ENCODE peak calls at places on chromosomes 1 and 21, in seven cellular contexts. N is astrocyte, P is GM13977, C is endodermal cell, R is vagina, Y is WTC11, M is ELR. X is an unnamed sample.

GRCh38 chr1:50858761-50859160 is 101.3 kb downstream of the FAF1 start:
- DNase-seq in M (no peak), R (no peak), P (no peak), N (peak), C (no peak), Y (no peak), X (no peak)

GRCh38 chr1:183096889-183097288 is 73.7 kb downstream of the LAMC1 start:
- DNase-seq in Y (no peak), C (no peak), N (peak), R (no peak), P (no peak), M (no peak), X (no peak)

GRCh38 chr1:10374442-10374860 is 24.4 kb upstream of the PGD start:
- DNase-seq in Y (no peak), R (no peak), C (no peak), N (no peak), P (no peak), M (no peak), X (no peak)

GRCh38 chr1:12063141-12064072 is at the start of gene TNFRSF8:
- DNase-seq in N (no peak), Y (peak), P (peak), M (peak), C (peak), R (no peak), X (no peak)

GRCh38 chr1:160342520-160342919 is 530 bp downstream of the COPA start:
- DNase-seq in P (no peak), N (no peak), R (no peak), Y (no peak), M (peak), C (no peak), X (no peak)

GRCh38 chr1:55635856-55636255 is 420.7 kb upstream of the USP24 start:
- DNase-seq in R (no peak), N (peak), Y (no peak), P (no peak), C (no peak), M (no peak), X (no peak)

GRCh38 chr1:221816899-221817298 is 75.0 kb upstream of the DUSP10 start:
- DNase-seq in R (no peak), P (no peak), M (peak), C (no peak), Y (no peak), N (peak), X (no peak)

GRCh38 chr1:54851406-54851805 is 35.6 kb downstream of the DHCR24 start:
- DNase-seq in Y (no peak), C (peak), M (no peak), R (no peak), N (no peak), P (no peak), X (no peak)

GRCh38 chr21:34795152-34796141 is 126.7 kb downstream of the CLIC6 start:
- DNase-seq in P (no peak), C (no peak), R (no peak), N (peak), Y (no peak), M (peak), X (no peak)

GRCh38 chr21:33267250-33267649 is 1.1 kb downstream of the IL10RB start:
- DNase-seq in N (no peak), Y (no peak), R (no peak), M (no peak), P (no peak), C (no peak), X (no peak)

GRCh38 chr1:110524311-110525249 is 5.6 kb upstream of the KCNA10 start:
- DNase-seq in Y (peak), P (peak), M (peak), R (no peak), N (no peak), C (peak), X (peak)

GRCh38 chr1:245677446-245678240 is 522.9 kb downstream of the KIF26B start:
- DNase-seq in M (no peak), N (peak), P (no peak), R (no peak), Y (no peak), C (peak), X (no peak)

GRCh38 chr1:53111073-53111556 is 31.3 kb downstream of the SLC1A7 start:
- DNase-seq in R (no peak), N (peak), C (no peak), P (no peak), M (peak), Y (no peak), X (no peak)

GRCh38 chr1:89884718-89885596 is 64.1 kb downstream of the LRRC8D start:
- DNase-seq in C (no peak), R (no peak), N (peak), Y (no peak), M (peak), P (no peak), X (no peak)

GRCh38 chr21:33770542-33770941 is 128.2 kb downstream of the ITSN1 start:
- DNase-seq in N (no peak), C (no peak), M (no peak), R (no peak), P (no peak), Y (no peak), X (no peak)

GRCh38 chr1:234645474-234645953 is 35.5 kb upstream of the IRF2BP2 start:
- DNase-seq in R (no peak), P (no peak), N (no peak), C (no peak), Y (no peak), M (no peak), X (no peak)

GRCh38 chr1:193131266-193131860 is 9.5 kb downstream of the CDC73 start:
- DNase-seq in M (no peak), C (no peak), N (no peak), R (no peak), Y (no peak), P (peak), X (no peak)

GRCh38 chr21:36820176-36821031 is 121.5 kb downstream of the SIM2 start:
- DNase-seq in M (no peak), N (no peak), C (peak), P (no peak), R (no peak), Y (peak), X (no peak)

GRCh38 chr1:58308206-58308605 is 238.3 kb downstream of the OMA1 start:
- DNase-seq in M (no peak), R (no peak), C (peak), Y (no peak), P (no peak), N (no peak), X (no peak)